ENCODE peak calls at places on chromosomes 11 and 22, in nine cellular contexts. One of them, this sample, is unnamed.

GRCh38 chr11:72962084-72962483 is 147.9 kb downstream of the ATG16L2 start:
- DNase-seq in GM12865: no peak
- DNase-seq in H9: no peak
- DNase-seq in fibroblast of mammary gland: peak
- DNase-seq in mesothelial cell of epicardium: no peak
- DNase-seq in stomach: no peak
- DNase-seq in GM13977: no peak
- DNase-seq in AG04450: no peak
- DNase-seq in IMR-90: peak
- DNase-seq in this sample: no peak

GRCh38 chr11:35681181-35681767 is 18.7 kb downstream of the TRIM44 start:
- DNase-seq in GM13977: no peak
- DNase-seq in GM12865: peak
- DNase-seq in mesothelial cell of epicardium: no peak
- DNase-seq in AG04450: no peak
- DNase-seq in stomach: no peak
- DNase-seq in H9: no peak
- DNase-seq in IMR-90: no peak
- DNase-seq in fibroblast of mammary gland: no peak
- DNase-seq in this sample: no peak

GRCh38 chr11:119751281-119752060 is 22.5 kb upstream of the NECTIN1 start:
- DNase-seq in AG04450: no peak
- DNase-seq in GM13977: peak
- DNase-seq in GM12865: peak
- DNase-seq in stomach: no peak
- DNase-seq in fibroblast of mammary gland: no peak
- DNase-seq in H9: no peak
- DNase-seq in mesothelial cell of epicardium: no peak
- DNase-seq in IMR-90: no peak
- DNase-seq in this sample: no peak

GRCh38 chr11:23944939-23945338 is 551.9 kb upstream of the LUZP2 start:
- DNase-seq in AG04450: no peak
- DNase-seq in GM12865: no peak
- DNase-seq in IMR-90: no peak
- DNase-seq in mesothelial cell of epicardium: no peak
- DNase-seq in GM13977: no peak
- DNase-seq in H9: no peak
- DNase-seq in fibroblast of mammary gland: no peak
- DNase-seq in stomach: no peak
- DNase-seq in this sample: no peak

GRCh38 chr11:75151346-75152047 is 590 bp downstream of the SLCO2B1 start:
- DNase-seq in stomach: no peak
- DNase-seq in GM12865: no peak
- DNase-seq in fibroblast of mammary gland: no peak
- DNase-seq in IMR-90: no peak
- DNase-seq in H9: no peak
- DNase-seq in GM13977: no peak
- DNase-seq in AG04450: no peak
- DNase-seq in mesothelial cell of epicardium: no peak
- DNase-seq in this sample: no peak

GRCh38 chr11:44611687-44612437 is 46.4 kb downstream of the CD82 start:
- DNase-seq in GM12865: peak
- DNase-seq in IMR-90: no peak
- DNase-seq in stomach: no peak
- DNase-seq in GM13977: peak
- DNase-seq in fibroblast of mammary gland: no peak
- DNase-seq in AG04450: no peak
- DNase-seq in H9: no peak
- DNase-seq in mesothelial cell of epicardium: no peak
- DNase-seq in this sample: peak

GRCh38 chr11:19982761-19983495 is 177.3 kb downstream of the DBX1 start:
- DNase-seq in GM12865: no peak
- DNase-seq in mesothelial cell of epicardium: no peak
- DNase-seq in IMR-90: peak
- DNase-seq in AG04450: no peak
- DNase-seq in GM13977: no peak
- DNase-seq in stomach: no peak
- DNase-seq in fibroblast of mammary gland: peak
- DNase-seq in H9: no peak
- DNase-seq in this sample: no peak

GRCh38 chr11:105211806-105212531 is 72.4 kb upstream of the CARD18 start:
- DNase-seq in stomach: no peak
- DNase-seq in GM12865: no peak
- DNase-seq in mesothelial cell of epicardium: no peak
- DNase-seq in IMR-90: peak
- DNase-seq in H9: no peak
- DNase-seq in GM13977: no peak
- DNase-seq in AG04450: no peak
- DNase-seq in fibroblast of mammary gland: no peak
- DNase-seq in this sample: no peak

GRCh38 chr11:65660038-65660437 is 2.7 kb downstream of the RELA start:
- DNase-seq in GM13977: no peak
- DNase-seq in IMR-90: no peak
- DNase-seq in stomach: no peak
- DNase-seq in GM12865: no peak
- DNase-seq in AG04450: no peak
- DNase-seq in mesothelial cell of epicardium: no peak
- DNase-seq in fibroblast of mammary gland: no peak
- DNase-seq in H9: no peak
- DNase-seq in this sample: no peak

GRCh38 chr22:21102659-21103267 is 57.0 kb downstream of the LRRC74B start:
- DNase-seq in stomach: peak
- DNase-seq in GM13977: peak
- DNase-seq in H9: peak
- DNase-seq in fibroblast of mammary gland: peak
- DNase-seq in IMR-90: peak
- DNase-seq in AG04450: no peak
- DNase-seq in mesothelial cell of epicardium: peak
- DNase-seq in GM12865: peak
- DNase-seq in this sample: peak

DNA sequence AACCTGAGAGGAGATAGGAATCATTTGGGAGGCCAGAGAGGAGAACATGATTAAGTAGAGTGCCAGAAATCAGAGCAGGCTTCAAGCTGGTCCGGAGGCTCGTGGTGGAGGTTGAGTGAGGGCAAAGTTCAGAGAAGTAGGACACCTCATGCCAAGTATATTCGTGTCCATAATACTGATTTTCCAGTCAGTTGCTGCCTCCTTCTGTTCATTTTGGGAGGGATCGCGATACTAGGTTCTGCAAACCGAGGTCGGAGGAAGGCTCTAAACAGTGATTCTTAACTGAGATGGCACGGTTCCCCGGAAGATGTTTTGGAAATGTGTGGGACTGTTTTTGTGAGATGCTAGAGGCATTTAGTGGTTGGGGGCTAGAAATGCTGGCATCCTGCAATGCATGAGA is 13.6 kb upstream of the CD3E start:
- DNase-seq in GM12865: peak
- DNase-seq in mesothelial cell of epicardium: no peak
- DNase-seq in stomach: peak
- DNase-seq in GM13977: peak
- DNase-seq in fibroblast of mammary gland: peak
- DNase-seq in H9: peak
- DNase-seq in AG04450: no peak
- DNase-seq in IMR-90: no peak
- DNase-seq in this sample: peak
- TF ChIP-seq CTCF in GM12865: peak
- TF ChIP-seq CTCF in mesothelial cell of epicardium: no peak
- TF ChIP-seq CTCF in stomach: no peak
- TF ChIP-seq CTCF in GM13977: peak
- TF ChIP-seq CTCF in fibroblast of mammary gland: peak
- TF ChIP-seq CTCF in H9: peak
- TF ChIP-seq CTCF in AG04450: no peak
- TF ChIP-seq CTCF in IMR-90: no peak
- TF ChIP-seq CTCF in this sample: peak

DNA sequence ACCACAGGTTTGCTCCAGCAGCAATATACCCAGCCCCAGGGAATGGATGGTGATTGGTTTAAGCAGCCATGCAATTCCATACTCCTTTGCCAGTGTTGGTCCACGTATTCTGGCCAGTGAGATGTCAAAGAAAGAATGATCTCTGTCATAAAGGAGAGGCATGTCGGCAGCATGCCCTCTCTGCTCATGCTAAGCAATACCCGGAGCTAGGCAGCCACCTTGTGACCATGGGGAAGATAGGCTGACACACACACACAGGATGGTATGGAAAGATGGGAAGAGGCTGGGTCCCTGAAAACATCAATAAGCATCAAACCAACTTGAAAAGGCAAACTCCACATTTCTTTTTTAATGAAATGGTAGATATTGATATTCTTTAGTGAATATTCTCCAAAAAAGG is 5.1 kb downstream of the ABCC8 start:
- DNase-seq in IMR-90: no peak
- DNase-seq in mesothelial cell of epicardium: no peak
- DNase-seq in stomach: no peak
- DNase-seq in AG04450: no peak
- DNase-seq in fibroblast of mammary gland: no peak
- DNase-seq in GM13977: no peak
- DNase-seq in GM12865: peak
- DNase-seq in H9: no peak
- DNase-seq in this sample: no peak
- TF ChIP-seq CTCF in IMR-90: no peak
- TF ChIP-seq CTCF in mesothelial cell of epicardium: no peak
- TF ChIP-seq CTCF in stomach: no peak
- TF ChIP-seq CTCF in AG04450: no peak
- TF ChIP-seq CTCF in fibroblast of mammary gland: no peak
- TF ChIP-seq CTCF in GM13977: no peak
- TF ChIP-seq CTCF in GM12865: no peak
- TF ChIP-seq CTCF in H9: no peak
- TF ChIP-seq CTCF in this sample: no peak

GRCh38 chr22:25690798-25691197 is 51.2 kb upstream of the MYO18B start:
- DNase-seq in stomach: no peak
- DNase-seq in IMR-90: no peak
- DNase-seq in AG04450: no peak
- DNase-seq in GM12865: no peak
- DNase-seq in H9: no peak
- DNase-seq in fibroblast of mammary gland: no peak
- DNase-seq in GM13977: no peak
- DNase-seq in mesothelial cell of epicardium: no peak
- DNase-seq in this sample: no peak

GRCh38 chr22:25696763-25697710 is 45.0 kb upstream of the MYO18B start:
- DNase-seq in fibroblast of mammary gland: peak
- DNase-seq in AG04450: no peak
- DNase-seq in GM13977: no peak
- DNase-seq in H9: no peak
- DNase-seq in IMR-90: no peak
- DNase-seq in stomach: no peak
- DNase-seq in mesothelial cell of epicardium: no peak
- DNase-seq in GM12865: no peak
- DNase-seq in this sample: no peak

GRCh38 chr22:25692965-25693565 is 48.9 kb upstream of the MYO18B start:
- DNase-seq in GM12865: no peak
- DNase-seq in H9: no peak
- DNase-seq in fibroblast of mammary gland: no peak
- DNase-seq in IMR-90: no peak
- DNase-seq in stomach: no peak
- DNase-seq in AG04450: no peak
- DNase-seq in GM13977: no peak
- DNase-seq in mesothelial cell of epicardium: no peak
- DNase-seq in this sample: no peak

GRCh38 chr22:25692392-25692791 is 49.6 kb upstream of the MYO18B start:
- DNase-seq in stomach: no peak
- DNase-seq in GM12865: no peak
- DNase-seq in mesothelial cell of epicardium: no peak
- DNase-seq in fibroblast of mammary gland: no peak
- DNase-seq in IMR-90: no peak
- DNase-seq in GM13977: no peak
- DNase-seq in H9: no peak
- DNase-seq in AG04450: no peak
- DNase-seq in this sample: no peak

DNA sequence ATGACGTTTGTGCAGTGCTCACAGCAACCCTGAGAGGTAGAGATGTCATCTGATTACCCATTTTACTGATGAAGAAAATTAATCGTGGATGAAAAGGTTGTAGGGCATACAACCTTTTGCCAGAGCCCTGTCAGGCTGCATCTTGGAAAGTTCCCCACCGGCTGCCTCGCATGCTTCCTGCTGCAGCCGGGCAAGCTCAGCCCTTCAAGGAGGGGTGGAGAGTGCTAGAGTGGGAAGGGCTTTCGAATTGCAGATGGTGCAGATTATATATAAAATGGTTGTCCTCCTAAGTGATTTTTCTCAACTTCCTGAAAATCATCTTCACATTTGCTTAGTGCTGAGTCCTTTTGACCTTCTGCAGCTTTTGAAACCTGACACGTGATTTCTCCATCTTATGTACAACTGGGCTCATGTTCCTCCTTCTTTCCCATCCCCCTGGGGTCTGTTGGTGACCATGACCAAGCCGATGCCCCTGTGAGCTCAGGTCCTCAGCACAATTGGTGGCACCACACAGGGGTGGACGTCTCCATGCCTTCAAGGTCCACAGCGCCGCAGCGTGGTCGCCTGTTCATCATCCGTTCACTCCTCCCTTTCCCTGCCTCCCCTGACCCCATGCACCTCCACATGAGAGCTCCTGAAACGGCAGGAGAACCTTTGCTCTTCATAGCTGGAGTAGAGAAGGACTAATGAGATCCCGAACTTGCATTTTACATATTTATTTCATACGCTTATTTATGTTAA is 47.7 kb upstream of the MYO18B start:
- DNase-seq in GM13977: no peak
- DNase-seq in H9: no peak
- DNase-seq in stomach: no peak
- DNase-seq in GM12865: no peak
- DNase-seq in mesothelial cell of epicardium: no peak
- DNase-seq in fibroblast of mammary gland: no peak
- DNase-seq in AG04450: no peak
- DNase-seq in IMR-90: no peak
- DNase-seq in this sample: no peak
- TF ChIP-seq CTCF in GM13977: no peak
- TF ChIP-seq CTCF in H9: no peak
- TF ChIP-seq CTCF in stomach: no peak
- TF ChIP-seq CTCF in GM12865: no peak
- TF ChIP-seq CTCF in mesothelial cell of epicardium: no peak
- TF ChIP-seq CTCF in fibroblast of mammary gland: no peak
- TF ChIP-seq CTCF in AG04450: no peak
- TF ChIP-seq CTCF in IMR-90: no peak
- TF ChIP-seq CTCF in this sample: no peak

DNA sequence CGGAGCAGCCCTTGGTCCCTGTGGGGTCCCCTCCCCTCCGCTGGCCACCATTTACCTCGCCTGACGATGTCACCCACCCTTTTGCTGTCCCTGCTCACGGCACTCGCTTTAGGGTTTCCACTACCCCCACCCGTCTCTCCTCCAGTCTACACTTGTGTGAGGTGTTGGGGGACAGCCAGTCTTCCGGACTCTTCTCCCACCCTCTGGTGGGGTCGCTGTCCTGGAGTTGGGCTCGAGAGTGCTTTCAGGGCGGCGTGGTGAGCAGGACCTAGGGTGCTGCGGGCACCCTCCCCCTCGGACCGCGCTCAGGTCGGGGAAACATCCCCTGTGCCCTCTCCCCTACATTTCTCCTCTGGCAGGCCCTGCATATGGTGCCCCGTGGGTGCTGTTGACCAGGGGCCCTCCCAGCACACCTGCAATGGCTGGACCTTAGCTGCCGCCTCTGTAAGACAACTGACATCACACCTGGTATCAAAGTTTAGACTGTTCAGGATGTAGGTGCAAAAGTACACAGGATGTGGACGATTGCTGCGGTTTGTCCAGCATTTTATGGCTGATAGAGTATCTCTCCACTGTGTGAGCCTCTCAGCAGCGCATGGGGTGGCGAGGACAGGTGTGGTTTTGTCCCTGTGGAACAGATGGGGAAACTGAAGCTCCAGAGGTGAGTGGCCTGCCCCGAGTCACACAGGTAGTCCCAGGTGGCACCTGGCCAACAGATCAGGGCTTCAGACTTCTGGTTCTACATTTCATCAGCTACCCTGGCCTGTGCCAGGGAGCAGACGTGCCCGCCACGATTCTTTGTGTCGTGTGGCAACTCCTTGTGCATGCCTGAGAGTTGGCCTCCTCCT is 1.1 kb downstream of the GRK2 start:
- DNase-seq in H9: no peak
- DNase-seq in stomach: peak
- DNase-seq in GM12865: peak
- DNase-seq in mesothelial cell of epicardium: no peak
- DNase-seq in fibroblast of mammary gland: no peak
- DNase-seq in AG04450: no peak
- DNase-seq in GM13977: no peak
- DNase-seq in IMR-90: no peak
- DNase-seq in this sample: peak
- TF ChIP-seq CTCF in H9: no peak
- TF ChIP-seq CTCF in stomach: no peak
- TF ChIP-seq CTCF in GM12865: no peak
- TF ChIP-seq CTCF in mesothelial cell of epicardium: no peak
- TF ChIP-seq CTCF in fibroblast of mammary gland: no peak
- TF ChIP-seq CTCF in AG04450: peak
- TF ChIP-seq CTCF in GM13977: no peak
- TF ChIP-seq CTCF in IMR-90: no peak
- TF ChIP-seq CTCF in this sample: no peak

This sample was measured in CD4-positive, alpha-beta T cell.